ENCODE peak calls at places on chromosomes 12 and 14, in eight cellular contexts. One of them, this sample, is unnamed.
A peak's percentile ranks its signal among the peaks of the same experiment; 100 is the strongest.

GRCh38 chr14:55864890-55865655 is 253.1 kb upstream of the PELI2 start:
- DNase-seq in GM23338: peak; percentile 81
- DNase-seq in AG04450: no peak
- DNase-seq in EL: no peak
- DNase-seq in colonic mucosa: no peak
- DNase-seq in kidney glomerular epithelial cell: no peak
- DNase-seq in germinal center: no peak
- DNase-seq in T-helper 9 cell: no peak
- DNase-seq in this sample: no peak

GRCh38 chr12:50103351-50103750 is 457 bp upstream of the GPD1 start:
- DNase-seq in GM23338: no peak
- DNase-seq in AG04450: no peak
- DNase-seq in EL: no peak
- DNase-seq in colonic mucosa: no peak
- DNase-seq in kidney glomerular epithelial cell: no peak
- DNase-seq in germinal center: no peak
- DNase-seq in T-helper 9 cell: no peak
- DNase-seq in this sample: no peak

GRCh38 chr12:52298677-52299076 is 7.3 kb upstream of the KRT81 start:
- DNase-seq in GM23338: no peak
- DNase-seq in AG04450: no peak
- DNase-seq in EL: no peak
- DNase-seq in colonic mucosa: no peak
- DNase-seq in kidney glomerular epithelial cell: no peak
- DNase-seq in germinal center: no peak
- DNase-seq in T-helper 9 cell: no peak
- DNase-seq in this sample: no peak

GRCh38 chr12:122350444-122350843 is 72.0 kb downstream of the CLIP1 start:
- DNase-seq in GM23338: no peak
- DNase-seq in AG04450: peak; percentile 18
- DNase-seq in EL: no peak
- DNase-seq in colonic mucosa: no peak
- DNase-seq in kidney glomerular epithelial cell: no peak
- DNase-seq in germinal center: no peak
- DNase-seq in T-helper 9 cell: no peak
- DNase-seq in this sample: no peak

GRCh38 chr14:58914271-58914855 is 274.1 kb upstream of the DAAM1 start:
- DNase-seq in GM23338: peak; percentile 3
- DNase-seq in AG04450: no peak
- DNase-seq in EL: no peak
- DNase-seq in colonic mucosa: no peak
- DNase-seq in kidney glomerular epithelial cell: no peak
- DNase-seq in germinal center: no peak
- DNase-seq in T-helper 9 cell: no peak
- DNase-seq in this sample: no peak

GRCh38 chr12:561908-562593 is 101.2 kb downstream of the NINJ2 start:
- DNase-seq in GM23338: no peak
- DNase-seq in AG04450: no peak
- DNase-seq in EL: no peak
- DNase-seq in colonic mucosa: no peak
- DNase-seq in kidney glomerular epithelial cell: no peak
- DNase-seq in germinal center: no peak
- DNase-seq in T-helper 9 cell: no peak
- DNase-seq in this sample: no peak

GRCh38 chr12:89328483-89329030 is 23.7 kb downstream of the DUSP6 start:
- DNase-seq in GM23338: no peak
- DNase-seq in AG04450: no peak
- DNase-seq in EL: no peak
- DNase-seq in colonic mucosa: no peak
- DNase-seq in kidney glomerular epithelial cell: no peak
- DNase-seq in germinal center: no peak
- DNase-seq in T-helper 9 cell: no peak
- DNase-seq in this sample: no peak

GRCh38 chr14:77000340-77001235 is 27.9 kb downstream of the IRF2BPL start:
- DNase-seq in GM23338: peak; percentile 38
- DNase-seq in AG04450: no peak
- DNase-seq in EL: peak; percentile 36
- DNase-seq in colonic mucosa: no peak
- DNase-seq in kidney glomerular epithelial cell: peak; percentile 16
- DNase-seq in germinal center: no peak
- DNase-seq in T-helper 9 cell: no peak
- DNase-seq in this sample: no peak

GRCh38 chr12:92927436-92928116 is 1.5 kb downstream of the EEA1 start:
- DNase-seq in GM23338: peak; percentile 70
- DNase-seq in AG04450: no peak
- DNase-seq in EL: peak; percentile 75
- DNase-seq in colonic mucosa: no peak
- DNase-seq in kidney glomerular epithelial cell: peak; percentile 80
- DNase-seq in germinal center: no peak
- DNase-seq in T-helper 9 cell: no peak
- DNase-seq in this sample: peak; percentile 13

GRCh38 chr12:28021704-28022103 is 49.2 kb upstream of the PTHLH start:
- DNase-seq in GM23338: no peak
- DNase-seq in AG04450: no peak
- DNase-seq in EL: no peak
- DNase-seq in colonic mucosa: no peak
- DNase-seq in kidney glomerular epithelial cell: peak; percentile 34
- DNase-seq in germinal center: no peak
- DNase-seq in T-helper 9 cell: no peak
- DNase-seq in this sample: no peak

GRCh38 chr14:75461303-75461702 is 33.5 kb downstream of the JDP2 start:
- DNase-seq in GM23338: no peak
- DNase-seq in AG04450: no peak
- DNase-seq in EL: no peak
- DNase-seq in colonic mucosa: no peak
- DNase-seq in kidney glomerular epithelial cell: no peak
- DNase-seq in germinal center: no peak
- DNase-seq in T-helper 9 cell: no peak
- DNase-seq in this sample: no peak

GRCh38 chr12:96872946-96873345 is 34.1 kb upstream of the NEDD1 start:
- DNase-seq in GM23338: no peak
- DNase-seq in AG04450: no peak
- DNase-seq in EL: peak; percentile 47
- DNase-seq in colonic mucosa: no peak
- DNase-seq in kidney glomerular epithelial cell: no peak
- DNase-seq in germinal center: no peak
- DNase-seq in T-helper 9 cell: no peak
- DNase-seq in this sample: no peak

GRCh38 chr12:26212356-26212755 is 17.0 kb downstream of the SSPN start:
- DNase-seq in GM23338: no peak
- DNase-seq in AG04450: no peak
- DNase-seq in EL: no peak
- DNase-seq in colonic mucosa: no peak
- DNase-seq in kidney glomerular epithelial cell: no peak
- DNase-seq in germinal center: no peak
- DNase-seq in T-helper 9 cell: no peak
- DNase-seq in this sample: no peak

GRCh38 chr12:56152132-56152755 is at the start of gene MYL6B:
- DNase-seq in GM23338: peak; percentile 97
- DNase-seq in AG04450: peak; percentile 61
- DNase-seq in EL: peak; percentile 93
- DNase-seq in colonic mucosa: peak; percentile 95
- DNase-seq in kidney glomerular epithelial cell: peak; percentile 89
- DNase-seq in germinal center: peak; percentile 94
- DNase-seq in T-helper 9 cell: peak; percentile 91
- DNase-seq in this sample: peak; percentile 87

GRCh38 chr14:77622562-77622961 is 6.1 kb upstream of the SPTLC2 start:
- DNase-seq in GM23338: no peak
- DNase-seq in AG04450: no peak
- DNase-seq in EL: no peak
- DNase-seq in colonic mucosa: peak; percentile 88
- DNase-seq in kidney glomerular epithelial cell: no peak
- DNase-seq in germinal center: no peak
- DNase-seq in T-helper 9 cell: no peak
- DNase-seq in this sample: no peak

GRCh38 chr12:116402163-116402939 is 124.9 kb upstream of the MED13L start:
- DNase-seq in GM23338: no peak
- DNase-seq in AG04450: no peak
- DNase-seq in EL: no peak
- DNase-seq in colonic mucosa: no peak
- DNase-seq in kidney glomerular epithelial cell: no peak
- DNase-seq in germinal center: no peak
- DNase-seq in T-helper 9 cell: no peak
- DNase-seq in this sample: no peak

GRCh38 chr12:53365245-53365904 is 14.6 kb upstream of the SP1 start:
- DNase-seq in GM23338: no peak
- DNase-seq in AG04450: no peak
- DNase-seq in EL: no peak
- DNase-seq in colonic mucosa: no peak
- DNase-seq in kidney glomerular epithelial cell: no peak
- DNase-seq in germinal center: no peak
- DNase-seq in T-helper 9 cell: no peak
- DNase-seq in this sample: no peak